ENCODE peak calls at places on chromosomes 1 and 21, in five cellular contexts. L is uterus; V is pancreas; Y is tibial nerve; K is CD4-positive, alpha-beta memory T cell. M is an unnamed sample. For H3K4me1, the result is how much of the 10 kb centered on the place peaks cover.

GRCh38 chr1:210241121-210241520 is 8.5 kb downstream of the SERTAD4 start:
- DNase-seq in V (no peak), K (no peak), Y (no peak), L (no peak), M (no peak)

GRCh38 chr1:61121631-61122030 is 39.3 kb downstream of the NFIA start:
- DNase-seq in V (no peak), Y (no peak), L (no peak), K (no peak), M (no peak)

GRCh38 chr1:242056988-242057744 is 58.3 kb upstream of the MAP1LC3C start:
- DNase-seq in L (no peak), V (no peak), K (no peak), Y (no peak), M (no peak)

GRCh38 chr1:94746635-94747525 is 73.3 kb upstream of the SLC44A3 start:
- DNase-seq in K (no peak), Y (peak), L (no peak), V (no peak), M (no peak)

GRCh38 chr1:181587870-181588438 is 104.6 kb downstream of the CACNA1E start:
- DNase-seq in L (no peak), Y (no peak), K (no peak), V (no peak), M (no peak)

GRCh38 chr1:154703207-154703606 is 95.2 kb upstream of the ADAR start:
- DNase-seq in K (no peak), V (no peak), Y (no peak), L (no peak), M (no peak)

GRCh38 chr21:26732442-26733221 is 112.6 kb downstream of the ADAMTS1 start:
- DNase-seq in Y (peak), V (peak), L (peak), K (no peak), M (peak)

GRCh38 chr1:211480941-211481545 is 10.9 kb downstream of the RD3 start:
- DNase-seq in K (no peak), V (no peak), Y (no peak), L (no peak), M (no peak)

GRCh38 chr21:46287541-46287940 is 1.4 kb downstream of the YBEY start:
- DNase-seq in L (no peak), V (no peak), Y (no peak), K (no peak), M (no peak)

GRCh38 chr1:59994302-59995198 is 68.0 kb upstream of the CYP2J2 start:
- DNase-seq in K (no peak), Y (no peak), L (peak), V (no peak), M (no peak)

GRCh38 chr21:43824250-43824882 is 35.0 kb downstream of the RRP1 start:
- DNase-seq in K (no peak), Y (no peak), V (no peak), L (no peak), M (no peak)

GRCh38 chr21:42427809-42428419 is 24.2 kb downstream of the UBASH3A start:
- DNase-seq in K (no peak), L (no peak), Y (no peak), V (no peak), M (no peak)

DNA sequence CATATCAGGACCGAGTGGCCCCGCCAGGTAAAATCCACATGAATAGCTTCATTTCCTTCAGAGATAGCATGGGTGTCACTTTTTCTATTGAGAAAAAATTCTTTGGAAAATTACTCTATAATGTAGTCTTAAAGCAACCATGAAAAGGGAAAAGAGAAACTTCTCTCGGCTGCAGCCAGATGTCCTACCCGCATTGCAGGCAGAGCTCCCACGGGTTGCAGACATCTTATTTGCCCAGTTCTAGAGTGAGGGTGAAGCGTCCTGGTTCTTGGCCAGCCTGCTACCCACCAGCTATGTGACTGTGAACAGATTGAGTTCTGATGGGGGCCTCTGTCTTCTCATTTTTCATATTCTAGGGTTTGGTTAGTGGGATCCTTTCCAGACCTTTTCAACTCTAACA is 5.0 kb downstream of the ATP1B1 start:
- DNase-seq in L (no peak), Y (no peak), V (no peak), K (no peak), M (no peak)
- H3K4me1 ChIP-seq in L (under half), Y (under half), V (under half), K (under half), M (under half)

DNA sequence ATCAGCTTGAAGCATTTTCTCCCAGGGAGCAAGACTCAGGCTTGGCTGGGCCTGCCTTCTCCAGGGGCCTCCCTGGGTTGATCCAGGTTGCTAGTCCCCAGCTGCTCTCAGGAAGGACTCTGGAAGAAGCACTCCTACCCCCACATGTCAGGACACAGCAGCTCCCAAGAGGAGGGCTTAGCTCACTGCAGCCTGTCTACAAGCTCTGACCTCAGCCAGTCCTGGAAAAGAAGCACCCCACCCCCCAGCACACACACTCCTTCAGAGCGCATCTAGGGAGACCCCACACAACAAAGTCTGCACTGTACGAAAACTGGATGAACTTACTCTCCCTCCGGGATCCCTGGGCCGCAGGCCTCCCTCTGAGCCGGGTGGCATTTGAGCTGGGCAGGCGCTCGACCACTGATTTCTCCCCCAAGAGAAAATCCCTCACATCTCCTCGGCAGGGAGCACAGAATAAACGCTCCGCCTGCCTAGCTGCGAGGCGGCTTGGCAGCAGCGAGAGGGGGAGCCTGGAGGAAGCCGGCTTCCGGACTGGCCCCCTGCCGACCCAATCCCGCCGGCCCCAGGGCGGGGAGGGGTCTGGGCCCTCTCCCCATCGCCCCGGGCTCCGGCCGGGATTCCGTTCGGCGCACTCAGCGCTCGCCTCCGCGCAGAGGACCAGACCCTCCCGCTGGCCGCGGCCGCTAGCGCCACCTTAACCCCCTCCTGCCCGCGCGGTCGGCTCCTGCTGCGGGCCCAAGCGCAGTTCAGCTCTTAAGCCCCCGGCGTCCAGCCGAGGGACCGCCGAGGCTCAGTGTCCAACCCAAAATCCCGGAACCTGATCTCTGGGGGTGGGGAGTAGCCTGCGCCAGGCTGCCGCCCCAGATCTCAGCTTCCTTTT is at the start of gene KCNA2:
- DNase-seq in K (peak), V (peak), L (no peak), Y (no peak), M (no peak)
- H3K4me3 ChIP-seq in K (peak), V (peak), L (peak), Y (peak), M (peak)

GRCh38 chr1:54282101-54282847 is 82.3 kb downstream of the MRPL37 start:
- DNase-seq in L (no peak), K (no peak), Y (no peak), V (peak), M (no peak)

GRCh38 chr1:54285815-54286214 is 85.8 kb downstream of the MRPL37 start:
- DNase-seq in K (no peak), Y (no peak), V (no peak), L (no peak), M (no peak)

GRCh38 chr1:54284781-54285563 is 85.0 kb downstream of the MRPL37 start:
- DNase-seq in K (peak), V (no peak), L (no peak), Y (no peak), M (no peak)

GRCh38 chr1:54283214-54283996 is 83.4 kb downstream of the MRPL37 start:
- DNase-seq in K (no peak), L (no peak), V (no peak), Y (no peak), M (no peak)

GRCh38 chr1:54283997-54284385 is 84.0 kb downstream of the MRPL37 start:
- DNase-seq in Y (no peak), K (no peak), L (no peak), V (no peak), M (no peak)
- H3K4me1 ChIP-seq in Y (under half), K (under half), L (under half), V (under half), M (under half)

GRCh38 chr1:206649261-206649660 is 13.9 kb downstream of the DYRK3 start:
- DNase-seq in K (no peak), V (no peak), L (no peak), Y (no peak), M (no peak)

GRCh38 chr1:206651958-206652890 is 16.9 kb downstream of the DYRK3 start:
- DNase-seq in L (no peak), K (no peak), Y (no peak), V (no peak), M (no peak)

GRCh38 chr1:206653715-206654459 is 18.6 kb downstream of the DYRK3 start:
- DNase-seq in V (no peak), K (no peak), Y (no peak), L (no peak), M (no peak)

GRCh38 chr1:206647224-206647623 is 11.9 kb downstream of the DYRK3 start:
- DNase-seq in V (no peak), K (no peak), Y (no peak), L (no peak), M (no peak)

GRCh38 chr1:206651014-206651413 is 15.7 kb downstream of the DYRK3 start:
- DNase-seq in Y (no peak), L (no peak), K (no peak), V (no peak), M (no peak)
- H3K4me3 ChIP-seq in Y (no peak), L (no peak), K (no peak), V (no peak), M (no peak)

GRCh38 chr1:41357451-41358151 is 3.6 kb upstream of the FOXO6 start:
- DNase-seq in Y (no peak), V (no peak), L (peak), K (no peak), M (no peak)

GRCh38 chr1:41358152-41358937 is 2.9 kb upstream of the FOXO6 start:
- DNase-seq in L (peak), K (no peak), V (no peak), Y (no peak), M (no peak)

GRCh38 chr1:41361028-41361494 is at the start of gene FOXO6:
- DNase-seq in V (peak), Y (peak), L (peak), K (peak), M (peak)

GRCh38 chr1:41360074-41361027 is 883 bp upstream of the FOXO6 start:
- DNase-seq in Y (no peak), V (no peak), L (peak), K (no peak), M (no peak)

GRCh38 chr1:41359211-41360073 is 1.8 kb upstream of the FOXO6 start:
- DNase-seq in L (peak), Y (no peak), V (peak), K (no peak), M (no peak)
- H3K4me1 ChIP-seq in L (under half), Y (under half), V (under half), K (under half), M (under half)

GRCh38 chr21:34074283-34075098 is 1.1 kb downstream of the MRPS6 start:
- DNase-seq in V (no peak), Y (no peak), K (peak), L (no peak), M (no peak)

GRCh38 chr21:34076835-34077234 is 3.5 kb downstream of the MRPS6 start:
- DNase-seq in L (no peak), V (no peak), Y (no peak), K (no peak), M (no peak)

GRCh38 chr21:34075760-34076159 is 2.4 kb downstream of the MRPS6 start:
- DNase-seq in K (no peak), L (no peak), V (no peak), Y (no peak), M (no peak)

GRCh38 chr21:34073749-34074282 is 438 bp downstream of the MRPS6 start:
- DNase-seq in L (no peak), V (peak), K (no peak), Y (no peak), M (no peak)

GRCh38 chr21:34075099-34075425 is 1.7 kb downstream of the MRPS6 start:
- DNase-seq in V (no peak), K (no peak), Y (no peak), L (no peak), M (no peak)
- H3K4me3 ChIP-seq in V (peak), K (peak), Y (peak), L (peak), M (no peak)

GRCh38 chr1:42945171-42945570 is 13.5 kb downstream of the SLC2A1 start:
- DNase-seq in Y (no peak), K (no peak), V (no peak), L (no peak), M (no peak)
- H3K4me1 ChIP-seq in Y (under half), K (half or more), V (under half), L (under half), M (under half)

GRCh38 chr1:46613661-46614603 is 2.7 kb downstream of the MOB3C start:
- DNase-seq in V (peak), Y (peak), L (peak), K (peak), M (peak)
- H3K4me3 ChIP-seq in V (peak), Y (peak), L (peak), K (no peak), M (no peak)